ENCODE peak calls at places on chromosome 14, in seven cellular contexts. One of them, this sample, is unnamed.

GRCh38 chr14:53655080-53655785 is 301.4 kb downstream of the BMP4 start:
- DNase-seq in ovary: no peak
- DNase-seq in astrocyte of the spinal cord: no peak
- DNase-seq in fibroblast of pulmonary artery: no peak
- DNase-seq in adrenal gland: no peak
- DNase-seq in NB4: no peak
- DNase-seq in glutamatergic neuron: no peak
- DNase-seq in this sample: no peak

GRCh38 chr14:24315807-24316596 is 4.7 kb downstream of the LTB4R start:
- DNase-seq in ovary: peak; percentile 60
- DNase-seq in astrocyte of the spinal cord: no peak
- DNase-seq in fibroblast of pulmonary artery: no peak
- DNase-seq in adrenal gland: peak; percentile 35
- DNase-seq in NB4: no peak
- DNase-seq in glutamatergic neuron: peak; percentile 31
- DNase-seq in this sample: peak; percentile 71

GRCh38 chr14:105199093-105199492 is 18.0 kb upstream of the NUDT14 start:
- DNase-seq in ovary: no peak
- DNase-seq in astrocyte of the spinal cord: peak; percentile 27
- DNase-seq in fibroblast of pulmonary artery: peak; percentile 44
- DNase-seq in adrenal gland: no peak
- DNase-seq in NB4: peak; percentile 73
- DNase-seq in glutamatergic neuron: no peak
- DNase-seq in this sample: no peak

GRCh38 chr14:33332497-33332896 is 393.8 kb downstream of the NPAS3 start:
- DNase-seq in ovary: no peak
- DNase-seq in astrocyte of the spinal cord: no peak
- DNase-seq in fibroblast of pulmonary artery: no peak
- DNase-seq in adrenal gland: no peak
- DNase-seq in NB4: no peak
- DNase-seq in glutamatergic neuron: no peak
- DNase-seq in this sample: no peak

GRCh38 chr14:53599221-53599945 is 357.2 kb downstream of the BMP4 start:
- DNase-seq in ovary: no peak
- DNase-seq in astrocyte of the spinal cord: peak; percentile 65
- DNase-seq in fibroblast of pulmonary artery: no peak
- DNase-seq in adrenal gland: no peak
- DNase-seq in NB4: no peak
- DNase-seq in glutamatergic neuron: no peak
- DNase-seq in this sample: no peak

GRCh38 chr14:86799244-86799647 is 1193.7 kb downstream of the GALC start:
- DNase-seq in ovary: no peak
- DNase-seq in astrocyte of the spinal cord: peak; percentile 85
- DNase-seq in fibroblast of pulmonary artery: peak; percentile 96
- DNase-seq in adrenal gland: peak; percentile 62
- DNase-seq in NB4: peak; percentile 8
- DNase-seq in glutamatergic neuron: no peak
- DNase-seq in this sample: no peak

GRCh38 chr14:23566782-23567185 is 807 bp downstream of the AP1G2 start:
- DNase-seq in ovary: no peak
- DNase-seq in astrocyte of the spinal cord: no peak
- DNase-seq in fibroblast of pulmonary artery: peak; percentile 22
- DNase-seq in adrenal gland: no peak
- DNase-seq in NB4: no peak
- DNase-seq in glutamatergic neuron: no peak
- DNase-seq in this sample: no peak

GRCh38 chr14:104187121-104187889 is 48.9 kb downstream of the KIF26A start:
- DNase-seq in ovary: no peak
- DNase-seq in astrocyte of the spinal cord: no peak
- DNase-seq in fibroblast of pulmonary artery: no peak
- DNase-seq in adrenal gland: no peak
- DNase-seq in NB4: no peak
- DNase-seq in glutamatergic neuron: no peak
- DNase-seq in this sample: no peak

GRCh38 chr14:67722293-67722692 is 20.6 kb downstream of the RDH12 start:
- DNase-seq in ovary: peak; percentile 57
- DNase-seq in astrocyte of the spinal cord: peak; percentile 27
- DNase-seq in fibroblast of pulmonary artery: peak; percentile 58
- DNase-seq in adrenal gland: peak; percentile 71
- DNase-seq in NB4: no peak
- DNase-seq in glutamatergic neuron: no peak
- DNase-seq in this sample: no peak

GRCh38 chr14:101767618-101768362 is 6.3 kb downstream of the PPP2R5C start:
- DNase-seq in ovary: no peak
- DNase-seq in astrocyte of the spinal cord: no peak
- DNase-seq in fibroblast of pulmonary artery: no peak
- DNase-seq in adrenal gland: no peak
- DNase-seq in NB4: no peak
- DNase-seq in glutamatergic neuron: no peak
- DNase-seq in this sample: no peak

GRCh38 chr14:77403798-77404197 is 19.5 kb downstream of the NOXRED1 start:
- DNase-seq in ovary: no peak
- DNase-seq in astrocyte of the spinal cord: no peak
- DNase-seq in fibroblast of pulmonary artery: no peak
- DNase-seq in adrenal gland: no peak
- DNase-seq in NB4: no peak
- DNase-seq in glutamatergic neuron: no peak
- DNase-seq in this sample: no peak

GRCh38 chr14:104346112-104346462 is 207.7 kb downstream of the KIF26A start:
- DNase-seq in ovary: no peak
- DNase-seq in astrocyte of the spinal cord: no peak
- DNase-seq in fibroblast of pulmonary artery: no peak
- DNase-seq in adrenal gland: no peak
- DNase-seq in NB4: no peak
- DNase-seq in glutamatergic neuron: no peak
- DNase-seq in this sample: peak; percentile 38

GRCh38 chr14:85601246-85601645 is 71.3 kb downstream of the FLRT2 start:
- DNase-seq in ovary: no peak
- DNase-seq in astrocyte of the spinal cord: no peak
- DNase-seq in fibroblast of pulmonary artery: no peak
- DNase-seq in adrenal gland: no peak
- DNase-seq in NB4: no peak
- DNase-seq in glutamatergic neuron: peak; percentile 73
- DNase-seq in this sample: no peak

GRCh38 chr14:92122761-92123160 is 992 bp downstream of the CPSF2 start:
- DNase-seq in ovary: no peak
- DNase-seq in astrocyte of the spinal cord: no peak
- DNase-seq in fibroblast of pulmonary artery: no peak
- DNase-seq in adrenal gland: no peak
- DNase-seq in NB4: no peak
- DNase-seq in glutamatergic neuron: no peak
- DNase-seq in this sample: no peak

GRCh38 chr14:51205486-51205885 is 34.6 kb upstream of the TMX1 start:
- DNase-seq in ovary: no peak
- DNase-seq in astrocyte of the spinal cord: peak; percentile 9
- DNase-seq in fibroblast of pulmonary artery: no peak
- DNase-seq in adrenal gland: no peak
- DNase-seq in NB4: peak; percentile 7
- DNase-seq in glutamatergic neuron: peak; percentile 45
- DNase-seq in this sample: no peak

GRCh38 chr14:49642163-49642562 is 7.1 kb upstream of the DNAAF2 start:
- DNase-seq in ovary: no peak
- DNase-seq in astrocyte of the spinal cord: no peak
- DNase-seq in fibroblast of pulmonary artery: no peak
- DNase-seq in adrenal gland: no peak
- DNase-seq in NB4: no peak
- DNase-seq in glutamatergic neuron: no peak
- DNase-seq in this sample: no peak

GRCh38 chr14:97697772-97698171 is 900.6 kb downstream of the VRK1 start:
- DNase-seq in ovary: no peak
- DNase-seq in astrocyte of the spinal cord: no peak
- DNase-seq in fibroblast of pulmonary artery: no peak
- DNase-seq in adrenal gland: no peak
- DNase-seq in NB4: no peak
- DNase-seq in glutamatergic neuron: no peak
- DNase-seq in this sample: no peak

GRCh38 chr14:64800000-64800399 is 79.7 kb downstream of the SPTB start:
- DNase-seq in ovary: no peak
- DNase-seq in astrocyte of the spinal cord: peak; percentile 28
- DNase-seq in fibroblast of pulmonary artery: peak; percentile 51
- DNase-seq in adrenal gland: peak; percentile 45
- DNase-seq in NB4: peak; percentile 45
- DNase-seq in glutamatergic neuron: no peak
- DNase-seq in this sample: peak; percentile 58

GRCh38 chr14:52327374-52328226 is 13.5 kb downstream of the PTGER2 start:
- DNase-seq in ovary: no peak
- DNase-seq in astrocyte of the spinal cord: peak; percentile 50
- DNase-seq in fibroblast of pulmonary artery: no peak
- DNase-seq in adrenal gland: no peak
- DNase-seq in NB4: no peak
- DNase-seq in glutamatergic neuron: no peak
- DNase-seq in this sample: no peak

GRCh38 chr14:85532981-85533820 is 3.3 kb downstream of the FLRT2 start:
- DNase-seq in ovary: peak; percentile 79
- DNase-seq in astrocyte of the spinal cord: peak; percentile 81
- DNase-seq in fibroblast of pulmonary artery: peak; percentile 91
- DNase-seq in adrenal gland: peak; percentile 64
- DNase-seq in NB4: no peak
- DNase-seq in glutamatergic neuron: peak; percentile 76
- DNase-seq in this sample: peak; percentile 43

GRCh38 chr14:100715332-100715731 is 11.4 kb upstream of the DLK1 start:
- DNase-seq in ovary: no peak
- DNase-seq in astrocyte of the spinal cord: no peak
- DNase-seq in fibroblast of pulmonary artery: no peak
- DNase-seq in adrenal gland: no peak
- DNase-seq in NB4: no peak
- DNase-seq in glutamatergic neuron: no peak
- DNase-seq in this sample: no peak

GRCh38 chr14:64700290-64700689 is 3.9 kb upstream of the PLEKHG3 start:
- DNase-seq in ovary: no peak
- DNase-seq in astrocyte of the spinal cord: no peak
- DNase-seq in fibroblast of pulmonary artery: no peak
- DNase-seq in adrenal gland: no peak
- DNase-seq in NB4: no peak
- DNase-seq in glutamatergic neuron: no peak
- DNase-seq in this sample: no peak

GRCh38 chr14:100687386-100687785 is 39.3 kb upstream of the DLK1 start:
- DNase-seq in ovary: no peak
- DNase-seq in astrocyte of the spinal cord: no peak
- DNase-seq in fibroblast of pulmonary artery: no peak
- DNase-seq in adrenal gland: no peak
- DNase-seq in NB4: no peak
- DNase-seq in glutamatergic neuron: no peak
- DNase-seq in this sample: no peak

GRCh38 chr14:18688346-18688745 is 87.4 kb downstream of the OR11H12 start:
- DNase-seq in ovary: no peak
- DNase-seq in astrocyte of the spinal cord: no peak
- DNase-seq in fibroblast of pulmonary artery: no peak
- DNase-seq in adrenal gland: no peak
- DNase-seq in NB4: no peak
- DNase-seq in glutamatergic neuron: no peak
- DNase-seq in this sample: no peak

GRCh38 chr14:59463773-59464650 is 1.2 kb downstream of the GPR135 start:
- DNase-seq in ovary: no peak
- DNase-seq in astrocyte of the spinal cord: no peak
- DNase-seq in fibroblast of pulmonary artery: no peak
- DNase-seq in adrenal gland: peak; percentile 28
- DNase-seq in NB4: no peak
- DNase-seq in glutamatergic neuron: peak; percentile 54
- DNase-seq in this sample: peak; percentile 51

GRCh38 chr14:30132201-30132600 is 204.6 kb upstream of the PRKD1 start:
- DNase-seq in ovary: no peak
- DNase-seq in astrocyte of the spinal cord: no peak
- DNase-seq in fibroblast of pulmonary artery: no peak
- DNase-seq in adrenal gland: no peak
- DNase-seq in NB4: no peak
- DNase-seq in glutamatergic neuron: no peak
- DNase-seq in this sample: no peak

DNA sequence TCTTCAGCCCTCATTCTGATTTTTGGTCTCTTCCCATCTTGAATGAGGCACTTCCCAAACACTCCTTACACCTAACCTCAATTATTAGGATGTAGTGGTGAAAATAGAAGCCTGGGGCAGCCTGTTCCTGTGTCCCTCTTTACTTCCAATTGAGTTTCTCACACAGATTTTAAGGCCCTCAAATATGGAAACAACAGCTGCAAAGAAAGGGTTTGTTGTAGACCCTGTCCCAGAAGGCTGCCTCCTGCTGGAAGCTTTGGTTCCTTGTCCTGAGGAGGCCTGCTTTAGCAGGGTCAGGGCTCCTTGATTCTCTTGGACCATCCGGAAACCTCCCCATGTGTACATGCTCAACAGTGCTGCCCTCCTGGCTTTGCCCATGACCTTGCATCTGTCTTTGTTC is 101.3 kb downstream of the TGFB3 start:
- DNase-seq in ovary: no peak
- DNase-seq in astrocyte of the spinal cord: no peak
- DNase-seq in fibroblast of pulmonary artery: no peak
- DNase-seq in adrenal gland: no peak
- DNase-seq in NB4: no peak
- DNase-seq in glutamatergic neuron: no peak
- DNase-seq in this sample: no peak
- TF ChIP-seq CTCF in ovary: no peak
- TF ChIP-seq CTCF in astrocyte of the spinal cord: peak; percentile 0
- TF ChIP-seq CTCF in fibroblast of pulmonary artery: no peak
- TF ChIP-seq CTCF in adrenal gland: no peak
- TF ChIP-seq CTCF in NB4: peak; percentile 7
- TF ChIP-seq CTCF in glutamatergic neuron: no peak
- TF ChIP-seq CTCF in this sample: peak; percentile 6

GRCh38 chr14:88233915-88234314 is 89.2 kb downstream of the KCNK10 start:
- DNase-seq in ovary: peak; percentile 23
- DNase-seq in astrocyte of the spinal cord: no peak
- DNase-seq in fibroblast of pulmonary artery: peak; percentile 9
- DNase-seq in adrenal gland: no peak
- DNase-seq in NB4: peak; percentile 29
- DNase-seq in glutamatergic neuron: no peak
- DNase-seq in this sample: no peak
- TF ChIP-seq CTCF in ovary: no peak
- TF ChIP-seq CTCF in astrocyte of the spinal cord: no peak
- TF ChIP-seq CTCF in fibroblast of pulmonary artery: peak; percentile 19
- TF ChIP-seq CTCF in adrenal gland: peak; percentile 16
- TF ChIP-seq CTCF in NB4: peak; percentile 32
- TF ChIP-seq CTCF in glutamatergic neuron: peak; percentile 27
- TF ChIP-seq CTCF in this sample: no peak

DNA sequence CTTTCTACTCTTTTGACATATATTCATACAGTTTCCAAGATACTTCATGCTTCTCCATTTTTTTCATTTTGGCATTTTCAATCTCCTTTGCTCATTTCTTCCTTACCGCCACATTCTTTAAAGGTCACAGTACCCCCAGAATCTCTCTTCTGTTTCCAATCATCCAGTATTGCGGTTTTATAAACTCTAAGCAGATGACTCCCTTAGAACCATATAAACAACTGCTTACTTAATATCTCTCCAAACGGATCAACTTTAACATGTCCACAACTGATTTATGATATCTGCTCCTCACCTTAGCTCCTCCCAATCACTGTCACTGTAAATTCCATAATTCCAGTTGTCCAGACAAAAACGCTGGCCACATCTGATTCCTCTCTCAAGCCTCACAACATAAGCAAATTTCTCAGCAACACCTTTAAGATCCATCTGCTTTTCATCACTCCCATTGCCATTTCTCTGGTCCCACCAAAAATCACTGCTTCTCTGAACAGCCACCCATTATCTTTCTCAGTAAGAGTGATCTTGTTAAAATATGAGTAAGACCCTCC is 49.6 kb downstream of the HNRNPC start:
- DNase-seq in ovary: no peak
- DNase-seq in astrocyte of the spinal cord: no peak
- DNase-seq in fibroblast of pulmonary artery: no peak
- DNase-seq in adrenal gland: no peak
- DNase-seq in NB4: no peak
- DNase-seq in glutamatergic neuron: no peak
- DNase-seq in this sample: no peak
- TF ChIP-seq CTCF in ovary: no peak
- TF ChIP-seq CTCF in astrocyte of the spinal cord: no peak
- TF ChIP-seq CTCF in fibroblast of pulmonary artery: no peak
- TF ChIP-seq CTCF in adrenal gland: no peak
- TF ChIP-seq CTCF in NB4: no peak
- TF ChIP-seq CTCF in glutamatergic neuron: no peak
- TF ChIP-seq CTCF in this sample: no peak

GRCh38 chr14:61107148-61107641 is 126.2 kb downstream of the SLC38A6 start:
- DNase-seq in ovary: no peak
- DNase-seq in astrocyte of the spinal cord: no peak
- DNase-seq in fibroblast of pulmonary artery: peak; percentile 77
- DNase-seq in adrenal gland: no peak
- DNase-seq in NB4: no peak
- DNase-seq in glutamatergic neuron: no peak
- DNase-seq in this sample: no peak
- TF ChIP-seq CTCF in ovary: no peak
- TF ChIP-seq CTCF in astrocyte of the spinal cord: no peak
- TF ChIP-seq CTCF in fibroblast of pulmonary artery: no peak
- TF ChIP-seq CTCF in adrenal gland: no peak
- TF ChIP-seq CTCF in NB4: no peak
- TF ChIP-seq CTCF in glutamatergic neuron: no peak
- TF ChIP-seq CTCF in this sample: no peak